ENCODE peak calls at places on chromosomes 11 and 22, in six cellular contexts. L, K, V, O, M and Y are unnamed samples.

GRCh38 chr11:69377029-69377952 is 83.3 kb downstream of the MYEOV start:
- DNase-seq in L (no peak), K (no peak), V (no peak), O (no peak), M (peak; percentile 32), Y (no peak)

GRCh38 chr11:1197431-1197885 is 25.4 kb upstream of the MUC5B start:
- DNase-seq in L (no peak), K (no peak), V (peak; percentile 14), O (no peak), M (no peak), Y (no peak)

GRCh38 chr11:122698390-122698789 is 42.9 kb downstream of the UBASH3B start:
- DNase-seq in L (no peak), K (no peak), V (no peak), O (no peak), M (no peak), Y (no peak)

GRCh38 chr22:29095459-29095858 is 22.6 kb downstream of the KREMEN1 start:
- DNase-seq in L (no peak), K (no peak), V (no peak), O (no peak), M (no peak), Y (no peak)

GRCh38 chr11:133491680-133492383 is 40.5 kb downstream of the OPCML start:
- DNase-seq in L (no peak), K (no peak), V (no peak), O (no peak), M (no peak), Y (no peak)

GRCh38 chr11:128848815-128849455 is 18.2 kb downstream of the KCNJ1 start:
- DNase-seq in L (peak; percentile 61), K (peak; percentile 12), V (peak; percentile 54), O (peak; percentile 64), M (peak; percentile 9), Y (peak; percentile 27)

GRCh38 chr11:32006799-32007388 is 84.0 kb upstream of the RCN1 start:
- DNase-seq in L (peak; percentile 26), K (peak; percentile 51), V (no peak), O (no peak), M (peak; percentile 19), Y (no peak)

GRCh38 chr11:128643661-128644060 is 50.2 kb upstream of the FLI1 start:
- DNase-seq in L (no peak), K (no peak), V (no peak), O (no peak), M (no peak), Y (no peak)

GRCh38 chr11:45507916-45508315 is 157.5 kb downstream of the CHST1 start:
- DNase-seq in L (no peak), K (no peak), V (no peak), O (no peak), M (no peak), Y (no peak)

GRCh38 chr11:17593466-17594245 is 46.6 kb downstream of the OTOG start:
- DNase-seq in L (no peak), K (no peak), V (no peak), O (no peak), M (no peak), Y (no peak)

GRCh38 chr11:78039919-78040671 is 17.0 kb upstream of the KCTD14 start:
- DNase-seq in L (no peak), K (peak; percentile 85), V (peak; percentile 83), O (no peak), M (peak; percentile 73), Y (no peak)

GRCh38 chr22:24506802-24507438 is 11.8 kb downstream of the UPB1 start:
- DNase-seq in L (no peak), K (peak; percentile 45), V (no peak), O (no peak), M (peak; percentile 59), Y (no peak)

GRCh38 chr11:58923300-58923788 is 15.9 kb upstream of the GLYATL1 start:
- DNase-seq in L (no peak), K (peak; percentile 46), V (no peak), O (no peak), M (peak; percentile 34), Y (no peak)

GRCh38 chr11:48141475-48142100 is 75.0 kb upstream of the OR4B1 start:
- DNase-seq in L (peak; percentile 16), K (no peak), V (no peak), O (no peak), M (no peak), Y (no peak)

GRCh38 chr22:49015993-49016908 is 811.4 kb downstream of the BRD1 start:
- DNase-seq in L (no peak), K (no peak), V (no peak), O (no peak), M (no peak), Y (no peak)

GRCh38 chr11:123061403-123062157 is at the start of gene HSPA8:
- DNase-seq in L (peak; percentile 56), K (peak; percentile 52), V (peak; percentile 85), O (peak; percentile 42), M (peak; percentile 70), Y (peak; percentile 62)

GRCh38 chr22:49738006-49738405 is 89.7 kb downstream of the BRD1 start:
- DNase-seq in L (no peak), K (no peak), V (no peak), O (no peak), M (no peak), Y (no peak)

GRCh38 chr11:79237676-79238075 is 203.2 kb downstream of the TENM4 start:
- DNase-seq in L (no peak), K (peak; percentile 96), V (no peak), O (no peak), M (no peak), Y (no peak)
- H3K4me3 ChIP-seq in L (no peak overlapping the region), K (no peak overlapping the region), V (no peak overlapping the region), O (no peak overlapping the region), M (no peak overlapping the region), Y (no peak overlapping the region)

DNA sequence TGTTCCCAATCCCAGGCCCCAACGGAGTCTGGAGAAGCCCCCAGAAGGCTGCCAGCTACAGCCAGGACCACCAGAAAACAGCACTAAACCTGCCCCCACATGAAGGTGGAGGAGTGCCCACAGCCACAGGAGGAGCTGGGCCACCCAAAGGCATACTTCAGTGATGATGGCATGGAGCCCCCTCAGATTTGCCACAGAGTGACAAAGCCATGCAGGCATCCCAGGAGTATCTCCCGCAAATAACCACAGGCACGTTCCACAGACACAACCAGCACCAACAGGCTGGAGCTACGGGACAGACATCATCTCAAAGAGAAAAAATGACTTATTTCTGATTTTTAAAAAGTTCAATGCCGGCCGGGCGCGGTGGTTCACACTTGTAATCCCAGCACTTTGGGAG is 10.6 kb downstream of the CARS1 start:
- DNase-seq in L (no peak), K (no peak), V (no peak), O (no peak), M (no peak), Y (no peak)
- H3K4me1 ChIP-seq in L (peaks cover 19% of the 10 kb centered on the region), K (peaks cover 23% of the 10 kb centered on the region), V (no peaks in the 10 kb centered on the region), O (peaks cover 19% of the 10 kb centered on the region), M (peaks cover 9% of the 10 kb centered on the region), Y (peaks cover 19% of the 10 kb centered on the region)

GRCh38 chr22:25742918-25743708 is 1.1 kb downstream of the MYO18B start:
- DNase-seq in L (no peak), K (no peak), V (no peak), O (no peak), M (no peak), Y (no peak)

GRCh38 chr22:25746012-25746373 is 4.0 kb downstream of the MYO18B start:
- DNase-seq in L (no peak), K (peak; percentile 43), V (no peak), O (no peak), M (peak; percentile 9), Y (no peak)

GRCh38 chr22:25745341-25746011 is 3.5 kb downstream of the MYO18B start:
- DNase-seq in L (no peak), K (peak; percentile 58), V (no peak), O (no peak), M (no peak), Y (no peak)

GRCh38 chr22:25747245-25747944 is 5.4 kb downstream of the MYO18B start:
- DNase-seq in L (no peak), K (peak; percentile 88), V (peak; percentile 59), O (no peak), M (peak; percentile 38), Y (no peak)

GRCh38 chr22:25744694-25745093 is 2.7 kb downstream of the MYO18B start:
- DNase-seq in L (no peak), K (no peak), V (no peak), O (no peak), M (no peak), Y (no peak)
- H3K27ac ChIP-seq in L (no peak overlapping the region), K (no peak overlapping the region), V (no peak overlapping the region), O (no peak overlapping the region), M (no peak overlapping the region), Y (no peak overlapping the region)

GRCh38 chr11:130159657-130160459 is at the start of gene ST14:
- DNase-seq in L (no peak), K (no peak), V (peak; percentile 63), O (no peak), M (peak; percentile 85), Y (no peak)
- H3K4me3 ChIP-seq in L (no peak within 1 kb of the TSS), K (no peak within 1 kb of the TSS), V (peak within 1 kb of the TSS; percentile 49), O (no peak within 1 kb of the TSS), M (peak within 1 kb of the TSS; percentile 67), Y (no peak within 1 kb of the TSS)

DNA sequence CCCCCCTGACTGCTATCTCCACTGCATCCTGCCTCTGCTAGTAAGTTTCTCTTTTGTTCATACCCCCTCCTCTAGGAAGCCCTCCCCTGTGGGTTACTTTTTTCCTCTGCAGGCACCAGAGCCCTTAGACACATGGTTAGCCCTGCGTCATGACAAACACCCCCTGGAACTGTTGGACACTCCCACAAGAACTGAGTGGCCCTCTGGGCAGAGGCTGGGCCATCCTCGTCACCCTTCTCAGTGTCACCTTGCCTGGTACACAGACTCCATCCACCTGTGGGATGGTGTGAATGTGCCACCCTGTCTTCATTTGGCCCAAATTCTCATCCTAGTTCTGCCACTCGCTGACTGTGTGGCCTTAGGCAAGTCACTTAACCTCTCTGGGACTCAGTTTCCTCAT is 4.1 kb upstream of the RAB3IL1 start:
- DNase-seq in L (no peak), K (no peak), V (no peak), O (no peak), M (no peak), Y (no peak)
- H3K4me1 ChIP-seq in L (no peaks in the 10 kb centered on the region), K (peaks cover 14% of the 10 kb centered on the region), V (no peaks in the 10 kb centered on the region), O (no peaks in the 10 kb centered on the region), M (no peaks in the 10 kb centered on the region), Y (peaks cover 4% of the 10 kb centered on the region)